ENCODE peak calls at places on chromosomes 11 and 22, in ten cellular contexts. V is IMR-90, E is stomach, M is transverse colon, Q is HCT116, B is H1, R is uterus, A is GM12878, Y is tibial nerve, P is breast epithelium. I is an unnamed sample.

GRCh38 chr11:27909386-27909785 is 198.6 kb downstream of the KIF18A start:
- DNase-seq in V (no peak), E (no peak), M (no peak), Q (no peak), B (no peak), R (no peak), A (no peak), Y (no peak), P (no peak), I (no peak)

GRCh38 chr11:26649884-26650283 is 72.0 kb downstream of the SLC5A12 start:
- DNase-seq in V (peak; percentile 53), E (peak; percentile 58), M (peak; percentile 61), Q (peak; percentile 3), B (no peak), R (no peak), A (peak; percentile 54), Y (no peak), P (peak; percentile 39), I (no peak)

GRCh38 chr11:82686211-82686610 is 47.5 kb downstream of the FAM181B start:
- DNase-seq in V (no peak), E (no peak), M (no peak), Q (no peak), B (no peak), R (no peak), A (no peak), Y (no peak), P (no peak), I (no peak)

GRCh38 chr11:44531116-44531504 is 34.4 kb upstream of the CD82 start:
- DNase-seq in V (no peak), E (no peak), M (no peak), Q (no peak), B (no peak), R (no peak), A (no peak), Y (no peak), P (no peak), I (no peak)

GRCh38 chr11:64850979-64851567 is 6.6 kb upstream of the CDC42BPG start:
- DNase-seq in V (no peak), E (peak; percentile 51), M (peak; percentile 71), Q (no peak), B (no peak), R (no peak), A (peak; percentile 90), Y (no peak), P (no peak), I (no peak)

GRCh38 chr22:45866398-45867117 is 110.4 kb downstream of the WNT7B start:
- DNase-seq in V (no peak), E (peak; percentile 20), M (no peak), Q (no peak), B (no peak), R (peak; percentile 9), A (no peak), Y (no peak), P (no peak), I (peak; percentile 42)

GRCh38 chr11:129866328-129866727 is 29.1 kb downstream of the NFRKB start:
- DNase-seq in V (no peak), E (no peak), M (no peak), Q (no peak), B (no peak), R (no peak), A (no peak), Y (no peak), P (no peak), I (no peak)

GRCh38 chr11:75277211-75277805 is 36.7 kb downstream of the TPBGL start:
- DNase-seq in V (no peak), E (peak; percentile 7), M (no peak), Q (no peak), B (no peak), R (peak; percentile 5), A (no peak), Y (no peak), P (no peak), I (no peak)

GRCh38 chr11:1793091-1793490 is 29.4 kb upstream of the CTSD start:
- DNase-seq in V (no peak), E (no peak), M (no peak), Q (no peak), B (no peak), R (no peak), A (no peak), Y (no peak), P (no peak), I (no peak)

GRCh38 chr11:126061707-126062678 is 673 bp downstream of the CDON start:
- DNase-seq in V (peak; percentile 5), E (no peak), M (peak; percentile 31), Q (peak; percentile 23), B (no peak), R (peak; percentile 64), A (no peak), Y (no peak), P (no peak), I (no peak)

GRCh38 chr11:41273908-41274307 is 185.5 kb downstream of the LRRC4C start:
- DNase-seq in V (no peak), E (no peak), M (no peak), Q (no peak), B (no peak), R (no peak), A (no peak), Y (no peak), P (no peak), I (no peak)

GRCh38 chr22:38505595-38506117 is 455 bp downstream of the DDX17 start:
- DNase-seq in V (peak; percentile 46), E (peak; percentile 79), M (peak; percentile 74), Q (no peak), B (no peak), R (peak; percentile 81), A (no peak), Y (peak; percentile 69), P (peak; percentile 63), I (peak; percentile 84)

GRCh38 chr11:91972665-91973266 is 251.9 kb upstream of the FAT3 start:
- DNase-seq in V (no peak), E (peak; percentile 51), M (no peak), Q (no peak), B (no peak), R (no peak), A (no peak), Y (no peak), P (peak; percentile 35), I (no peak)

GRCh38 chr11:35412285-35412684 is 7.1 kb downstream of the SLC1A2 start:
- DNase-seq in V (peak; percentile 25), E (no peak), M (no peak), Q (no peak), B (no peak), R (no peak), A (no peak), Y (no peak), P (no peak), I (no peak)

GRCh38 chr11:2165571-2165970 is 4.6 kb upstream of the INS start:
- DNase-seq in V (no peak), E (no peak), M (no peak), Q (no peak), B (no peak), R (no peak), A (no peak), Y (no peak), P (no peak), I (no peak)

GRCh38 chr11:115290479-115291390 is 213.5 kb downstream of the CADM1 start:
- DNase-seq in V (no peak), E (no peak), M (no peak), Q (no peak), B (no peak), R (no peak), A (no peak), Y (no peak), P (no peak), I (no peak)

GRCh38 chr11:119126675-119127268 is 5.4 kb downstream of the HINFP start:
- DNase-seq in V (no peak), E (no peak), M (no peak), Q (no peak), B (no peak), R (no peak), A (no peak), Y (no peak), P (no peak), I (no peak)

GRCh38 chr22:31800065-31800464 is 46.2 kb downstream of the DEPDC5 start:
- DNase-seq in V (peak; percentile 78), E (no peak), M (no peak), Q (peak; percentile 39), B (no peak), R (no peak), A (no peak), Y (no peak), P (no peak), I (no peak)

GRCh38 chr11:110022548-110022947 is 70.6 kb upstream of the ZC3H12C start:
- DNase-seq in V (peak; percentile 25), E (no peak), M (no peak), Q (no peak), B (no peak), R (no peak), A (peak; percentile 38), Y (no peak), P (no peak), I (no peak)
- TF ChIP-seq POLR2A in V (no peak), E (no peak), M (no peak), Q (no peak), B (no peak), R (no peak), A (no peak), Y (no peak), P (no peak), I (no peak)

DNA sequence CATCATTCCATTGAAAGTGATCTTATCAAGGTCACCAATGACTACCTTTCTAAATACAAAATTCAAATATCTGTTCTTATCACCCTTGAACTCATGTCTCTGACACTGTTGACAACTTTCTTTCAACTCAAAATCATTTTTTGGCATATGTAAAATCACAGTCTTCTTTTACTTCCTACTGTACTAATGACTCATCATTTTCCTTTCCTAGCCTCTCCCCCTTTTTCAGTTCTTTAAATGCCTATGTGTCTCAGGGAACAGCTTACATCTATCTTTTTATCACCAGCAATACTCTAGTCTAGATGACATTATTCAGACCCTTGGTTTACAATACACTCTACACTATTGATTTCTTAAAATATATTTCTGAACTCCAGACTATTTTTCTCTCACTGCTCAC is 2220.7 kb upstream of the RAG2 start:
- DNase-seq in V (peak; percentile 0), E (no peak), M (no peak), Q (no peak), B (no peak), R (no peak), A (no peak), Y (no peak), P (no peak), I (no peak)
- H3K27ac ChIP-seq in V (no peak overlapping the region), E (no peak overlapping the region), M (no peak overlapping the region), Q (no peak overlapping the region), B (no peak overlapping the region), R (no peak overlapping the region), A (no peak overlapping the region), Y (no peak overlapping the region), P (no peak overlapping the region), I (no peak overlapping the region)

DNA sequence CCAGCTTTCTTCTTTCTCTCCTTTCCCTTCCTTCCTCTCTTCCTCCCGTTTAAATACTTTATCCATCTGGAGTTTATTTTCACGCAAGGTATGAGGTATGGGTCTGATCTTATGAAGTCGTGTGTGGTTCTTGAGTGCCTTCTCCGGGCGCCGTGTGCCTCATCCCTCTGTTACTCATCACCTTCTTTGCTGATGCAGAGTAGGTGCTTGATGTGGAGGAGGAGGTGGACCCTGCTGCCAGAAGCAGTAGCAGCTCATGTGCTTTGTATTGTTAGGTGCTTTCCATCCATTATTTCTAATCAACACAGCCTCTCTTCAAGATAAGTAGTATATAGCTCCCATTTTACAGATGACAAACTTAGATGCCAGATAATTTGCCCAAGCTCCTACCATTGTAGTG is 47.0 kb downstream of the TNRC6B start:
- DNase-seq in V (peak; percentile 6), E (no peak), M (no peak), Q (no peak), B (no peak), R (no peak), A (no peak), Y (no peak), P (no peak), I (no peak)
- TF ChIP-seq POLR2A in V (no peak), E (no peak), M (no peak), Q (no peak), B (no peak), R (no peak), A (no peak), Y (no peak), P (no peak), I (no peak)

GRCh38 chr11:10499452-10500262 is 41.3 kb downstream of the RNF141 start:
- DNase-seq in V (no peak), E (no peak), M (no peak), Q (no peak), B (no peak), R (no peak), A (no peak), Y (no peak), P (no peak), I (no peak)
- H3K27ac ChIP-seq in V (no peak overlapping the region), E (no peak overlapping the region), M (no peak overlapping the region), Q (no peak overlapping the region), B (no peak overlapping the region), R (no peak overlapping the region), A (no peak overlapping the region), Y (no peak overlapping the region), P (no peak overlapping the region), I (no peak overlapping the region)